ENCODE peak calls at places on chromosomes 1 and 21, in six cellular contexts. I is endothelial cell of umbilical vein, J is vagina, E is prostate gland, Y is heart left ventricle, G is esophagus muscularis mucosa. U is an unnamed sample.

GRCh38 chr1:82494117-82494516 is 693.4 kb downstream of the ADGRL2 start:
- DNase-seq in G (no peak), E (no peak), J (no peak), Y (no peak), I (no peak), U (no peak)

GRCh38 chr1:23169219-23169575 is 541 bp upstream of the LUZP1 start:
- DNase-seq in J (no peak), G (no peak), Y (no peak), I (no peak), E (no peak), U (no peak)

GRCh38 chr1:246782120-246782900 is 58.1 kb downstream of the SCCPDH start:
- DNase-seq in Y (peak; percentile 71), I (no peak), E (no peak), J (no peak), G (no peak), U (peak; percentile 73)

GRCh38 chr1:68495968-68496679 is 758 bp downstream of the DEPDC1 start:
- DNase-seq in I (peak; percentile 37), E (no peak), J (no peak), G (no peak), Y (no peak), U (no peak)

GRCh38 chr1:159152031-159152430 is 19.4 kb upstream of the CADM3 start:
- DNase-seq in Y (no peak), G (no peak), I (no peak), E (no peak), J (no peak), U (no peak)

GRCh38 chr1:216224233-216224632 is 199.0 kb downstream of the USH2A start:
- DNase-seq in Y (no peak), G (no peak), J (no peak), E (no peak), I (no peak), U (no peak)

GRCh38 chr1:95953005-95953404 is 719.0 kb downstream of the RWDD3 start:
- DNase-seq in Y (no peak), J (no peak), E (no peak), G (no peak), I (peak; percentile 11), U (no peak)

GRCh38 chr1:226635456-226635941 is 86.9 kb downstream of the STUM start:
- DNase-seq in G (no peak), I (no peak), J (no peak), Y (no peak), E (no peak), U (no peak)

GRCh38 chr1:89200668-89201488 is 2.1 kb upstream of the GBP4 start:
- DNase-seq in Y (no peak), G (no peak), E (no peak), J (no peak), I (peak; percentile 27), U (no peak)

GRCh38 chr1:246117066-246117791 is 389.9 kb downstream of the SMYD3 start:
- DNase-seq in J (no peak), Y (no peak), G (no peak), E (no peak), I (peak; percentile 70), U (peak; percentile 11)

GRCh38 chr21:34889287-34889536 is 159.9 kb downstream of the RUNX1 start:
- DNase-seq in G (peak; percentile 90), J (no peak), I (peak; percentile 69), E (peak; percentile 39), Y (peak; percentile 62), U (peak; percentile 38)
- TF ChIP-seq POLR2A in G (no peak), J (no peak), I (no peak), E (no peak), Y (no peak), U (no peak)

GRCh38 chr1:192814805-192815204 is 6.0 kb downstream of the RGS2 start:
- DNase-seq in E (no peak), G (no peak), I (no peak), J (no peak), Y (no peak), U (no peak)

GRCh38 chr1:192810253-192810880 is 1.5 kb downstream of the RGS2 start:
- DNase-seq in Y (peak; percentile 28), G (no peak), E (peak; percentile 12), J (no peak), I (peak; percentile 47), U (no peak)

GRCh38 chr1:192811594-192812239 is 2.9 kb downstream of the RGS2 start:
- DNase-seq in E (no peak), J (no peak), Y (no peak), G (no peak), I (peak; percentile 24), U (no peak)

GRCh38 chr1:192809286-192810252 is 730 bp downstream of the RGS2 start:
- DNase-seq in G (no peak), I (peak; percentile 68), Y (peak; percentile 37), J (no peak), E (no peak), U (no peak)

DNA sequence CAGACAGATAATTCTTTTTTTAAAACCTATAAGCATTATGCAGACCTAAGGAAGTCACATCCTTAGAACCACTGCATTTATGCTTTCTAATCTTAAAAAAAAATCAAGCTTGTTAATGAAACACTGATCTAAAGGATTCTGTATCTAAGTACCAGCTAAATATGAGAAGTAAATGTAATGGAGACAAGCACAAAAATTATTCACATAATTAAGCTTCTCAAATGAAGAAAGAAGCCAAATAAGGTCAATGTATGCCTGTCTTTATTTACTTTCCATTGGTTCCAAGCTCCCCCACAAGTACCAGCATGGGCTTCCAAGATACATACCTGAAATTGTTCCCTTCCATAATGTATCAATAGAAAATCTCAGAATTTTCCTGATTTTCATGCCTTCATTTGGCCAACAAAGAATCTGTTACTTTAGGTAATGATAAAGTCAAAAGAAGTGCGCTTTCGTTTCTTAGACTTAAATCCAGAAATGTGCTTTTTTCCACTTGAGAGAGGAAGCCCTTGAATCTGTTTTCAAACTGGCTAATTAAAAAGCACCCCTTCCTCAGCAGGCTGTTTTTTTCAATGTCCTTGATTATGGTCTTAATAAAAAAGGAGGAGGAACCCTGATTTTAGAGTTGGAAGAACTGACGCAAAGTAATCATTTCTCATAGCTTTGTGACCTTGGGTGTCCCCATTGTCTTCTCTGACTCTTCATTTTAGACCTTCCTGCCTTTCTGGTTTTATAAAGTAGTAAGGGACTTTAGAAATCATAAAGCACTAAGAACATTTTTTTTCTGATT is 3.8 kb downstream of the RGS2 start:
- DNase-seq in G (no peak), Y (no peak), J (no peak), I (no peak), E (no peak), U (no peak)
- TF ChIP-seq POLR2A in G (no peak), Y (no peak), J (no peak), I (no peak), E (no peak), U (no peak)

GRCh38 chr1:151166506-151166956 is 587 bp downstream of the SCNM1 start:
- DNase-seq in J (no peak), G (no peak), I (no peak), Y (no peak), E (no peak), U (peak; percentile 78)

GRCh38 chr1:151167116-151167515 is 1.2 kb downstream of the SCNM1 start:
- DNase-seq in Y (no peak), E (no peak), G (no peak), J (no peak), I (no peak), U (no peak)

GRCh38 chr1:151164732-151165280 is 896 bp downstream of the LYSMD1 start:
- DNase-seq in I (no peak), J (no peak), Y (no peak), G (no peak), E (no peak), U (no peak)

GRCh38 chr1:151165281-151165737 is 393 bp downstream of the LYSMD1 start:
- DNase-seq in J (no peak), E (peak; percentile 35), I (no peak), G (no peak), Y (peak; percentile 71), U (peak; percentile 59)

GRCh38 chr1:151165738-151166505 is at the start of the genes LYSMD1 and SCNM1:
- DNase-seq in E (peak; percentile 98), J (no peak), G (peak; percentile 99), I (peak; percentile 98), Y (peak; percentile 98), U (peak; percentile 98)
- TF ChIP-seq POLR2A in E (peak; percentile 33), J (no peak), G (no peak), I (peak; percentile 69), Y (peak; percentile 34), U (peak; percentile 62)

GRCh38 chr1:155322953-155323728 is 2.4 kb downstream of the RUSC1 start:
- DNase-seq in J (no peak), E (peak; percentile 80), I (peak; percentile 95), Y (peak; percentile 93), G (peak; percentile 97), U (peak; percentile 87)
- TF ChIP-seq POLR2A in J (peak; percentile 11), E (peak; percentile 44), I (peak; percentile 67), Y (peak; percentile 34), G (peak; percentile 5), U (peak; percentile 18)

U was measured in H54.